ENCODE peak calls at places on chromosomes 16 and 17, in six cellular contexts. K is tibial nerve, M is esophagus muscularis mucosa, P is stomach, F is ovary, E is A549. C is an unnamed sample.

GRCh38 chr16:27852681-27853080 is 210.8 kb downstream of the GSG1L start:
- DNase-seq in F (no peak), M (no peak), K (no peak), P (no peak), E (no peak), C (no peak)

GRCh38 chr17:44587339-44587738 is 30.1 kb downstream of the FZD2 start:
- DNase-seq in E (peak; percentile 96), P (peak; percentile 51), F (peak; percentile 44), K (peak; percentile 16), M (no peak), C (no peak)

GRCh38 chr16:84806256-84806889 is 13.4 kb upstream of the CRISPLD2 start:
- DNase-seq in E (peak; percentile 52), P (peak; percentile 42), F (no peak), K (no peak), M (no peak), C (no peak)

GRCh38 chr16:15694499-15694898 is 44.5 kb downstream of the NDE1 start:
- DNase-seq in K (no peak), F (no peak), M (no peak), P (no peak), E (no peak), C (no peak)

GRCh38 chr16:79811541-79811940 is 211.0 kb upstream of the MAF start:
- DNase-seq in F (no peak), P (no peak), K (no peak), E (no peak), M (no peak), C (no peak)

GRCh38 chr17:14048169-14048568 is 21.1 kb upstream of the COX10 start:
- DNase-seq in K (no peak), P (no peak), E (peak; percentile 30), F (no peak), M (no peak), C (no peak)

GRCh38 chr17:78019976-78020716 is 61.6 kb downstream of the TNRC6C start:
- DNase-seq in P (no peak), F (no peak), M (no peak), E (no peak), K (no peak), C (no peak)

GRCh38 chr17:76484228-76484725 is 16.9 kb downstream of the AANAT start:
- DNase-seq in P (no peak), E (no peak), F (no peak), K (no peak), M (no peak), C (no peak)

GRCh38 chr16:87221633-87222032 is 95.6 kb downstream of the C16orf95 start:
- DNase-seq in E (no peak), F (no peak), M (no peak), K (no peak), P (no peak), C (no peak)

GRCh38 chr16:15493416-15494181 is 59.2 kb downstream of the BMERB1 start:
- DNase-seq in F (no peak), E (no peak), M (no peak), P (no peak), K (no peak), C (peak; percentile 53)

GRCh38 chr16:68229431-68230175 is 6.3 kb downstream of the ESRP2 start:
- DNase-seq in K (peak; percentile 57), F (peak; percentile 28), M (no peak), P (peak; percentile 52), E (peak; percentile 58), C (no peak)

GRCh38 chr17:56819431-56820145 is 14.1 kb downstream of the C17orf67 start:
- DNase-seq in M (no peak), P (peak; percentile 76), E (peak; percentile 91), F (peak; percentile 41), K (peak; percentile 90), C (peak; percentile 49)

GRCh38 chr16:85083051-85083639 is 29.1 kb downstream of the CIBAR2 start:
- DNase-seq in F (no peak), M (no peak), E (no peak), P (no peak), K (no peak), C (no peak)

GRCh38 chr16:88479795-88480760 is 27.0 kb downstream of the ZFPM1 start:
- DNase-seq in K (no peak), P (peak; percentile 66), F (no peak), M (no peak), E (no peak), C (no peak)

GRCh38 chr17:82551779-82552457 is 32.4 kb downstream of the FOXK2 start:
- DNase-seq in E (peak; percentile 96), M (peak; percentile 95), F (peak; percentile 72), K (peak; percentile 59), P (peak; percentile 81), C (peak; percentile 84)

GRCh38 chr16:31452631-31453106 is 6.6 kb upstream of the ARMC5 start:
- DNase-seq in E (no peak), M (no peak), P (no peak), F (no peak), K (no peak), C (no peak)

GRCh38 chr17:77363821-77364361 is 223.1 kb downstream of the SEC14L1 start:
- DNase-seq in P (no peak), E (no peak), M (no peak), K (no peak), F (peak; percentile 82), C (peak; percentile 66)

GRCh38 chr17:64709481-64709880 is 47.4 kb upstream of the SMURF2 start:
- DNase-seq in P (no peak), M (no peak), F (no peak), E (no peak), K (no peak), C (no peak)

GRCh38 chr17:72523491-72523890 is 402.7 kb downstream of the SOX9 start:
- DNase-seq in E (no peak), F (no peak), P (no peak), M (no peak), K (no peak), C (no peak)

GRCh38 chr16:66869424-66869823 is 10.9 kb upstream of the PDP2 start:
- DNase-seq in F (no peak), K (no peak), M (no peak), P (no peak), E (no peak), C (no peak)

GRCh38 chr17:35742896-35743477 is 10.1 kb downstream of the GAS2L2 start:
- DNase-seq in M (no peak), K (no peak), P (no peak), F (no peak), E (no peak), C (peak; percentile 61)

GRCh38 chr17:77449908-77450741 is 309.4 kb downstream of the SEC14L1 start:
- DNase-seq in K (peak; percentile 73), M (no peak), F (peak; percentile 97), P (peak; percentile 67), E (peak; percentile 56), C (no peak)

GRCh38 chr17:27609606-27610303 is 21.2 kb upstream of the LGALS9 start:
- DNase-seq in K (no peak), E (peak; percentile 46), P (peak; percentile 74), F (peak; percentile 39), M (no peak), C (no peak)

GRCh38 chr17:70070297-70071027 is 4.6 kb upstream of the KCNJ16 start:
- DNase-seq in M (no peak), F (no peak), E (no peak), P (no peak), K (no peak), C (no peak)

GRCh38 chr17:9108166-9108565 is 86.9 kb downstream of the NTN1 start:
- DNase-seq in K (no peak), E (no peak), P (no peak), F (no peak), M (no peak), C (no peak)

GRCh38 chr16:89155184-89155679 is 16.3 kb upstream of the CDH15 start:
- DNase-seq in F (peak; percentile 73), P (peak; percentile 59), M (peak; percentile 94), K (peak; percentile 73), E (no peak), C (no peak)

GRCh38 chr17:67488161-67488560 is 111.1 kb downstream of the PITPNC1 start:
- DNase-seq in P (no peak), K (no peak), F (no peak), E (no peak), M (no peak), C (peak; percentile 68)

GRCh38 chr17:3848229-3848628 is 2.2 kb upstream of the NCBP3 start:
- DNase-seq in K (no peak), E (no peak), M (no peak), F (no peak), P (no peak), C (peak; percentile 35)

GRCh38 chr16:57645691-57646387 is 17.4 kb downstream of the ADGRG1 start:
- DNase-seq in F (no peak), K (no peak), P (no peak), M (no peak), E (no peak), C (no peak)

GRCh38 chr17:45756266-45756989 is 27.7 kb upstream of the CRHR1 start:
- DNase-seq in M (no peak), K (no peak), P (no peak), F (no peak), E (no peak), C (no peak)
- TF ChIP-seq EP300 in M (no peak), K (no peak), P (no peak), F (no peak), E (no peak), C (no peak)

GRCh38 chr16:61814716-61815347 is 221.4 kb downstream of the CDH8 start:
- DNase-seq in M (no peak), P (no peak), E (no peak), F (no peak), K (no peak), C (no peak)
- TF ChIP-seq POLR2A in M (no peak), P (no peak), E (no peak), F (no peak), K (no peak), C (no peak)

GRCh38 chr17:63405020-63405419 is 41.1 kb downstream of the CYB561 start:
- DNase-seq in K (no peak), M (no peak), F (no peak), E (no peak), P (no peak), C (no peak)
- H3K4me1 ChIP-seq in K (no peaks in the 10 kb centered on the region), M (no peaks in the 10 kb centered on the region), F (peaks cover 7% of the 10 kb centered on the region), E (no peaks in the 10 kb centered on the region), P (no peaks in the 10 kb centered on the region), C (no peaks in the 10 kb centered on the region)

GRCh38 chr16:52467753-52468152 is 79.2 kb downstream of the TOX3 start:
- DNase-seq in F (no peak), E (no peak), P (no peak), K (no peak), M (no peak), C (no peak)

GRCh38 chr16:52470601-52471000 is 76.3 kb downstream of the TOX3 start:
- DNase-seq in M (no peak), F (no peak), P (no peak), E (no peak), K (no peak), C (no peak)

GRCh38 chr16:52469775-52470174 is 77.2 kb downstream of the TOX3 start:
- DNase-seq in M (no peak), K (no peak), P (no peak), F (no peak), E (peak; percentile 4), C (no peak)

GRCh38 chr16:52466998-52467397 is 79.9 kb downstream of the TOX3 start:
- DNase-seq in K (no peak), F (no peak), M (no peak), P (no peak), E (no peak), C (no peak)

DNA sequence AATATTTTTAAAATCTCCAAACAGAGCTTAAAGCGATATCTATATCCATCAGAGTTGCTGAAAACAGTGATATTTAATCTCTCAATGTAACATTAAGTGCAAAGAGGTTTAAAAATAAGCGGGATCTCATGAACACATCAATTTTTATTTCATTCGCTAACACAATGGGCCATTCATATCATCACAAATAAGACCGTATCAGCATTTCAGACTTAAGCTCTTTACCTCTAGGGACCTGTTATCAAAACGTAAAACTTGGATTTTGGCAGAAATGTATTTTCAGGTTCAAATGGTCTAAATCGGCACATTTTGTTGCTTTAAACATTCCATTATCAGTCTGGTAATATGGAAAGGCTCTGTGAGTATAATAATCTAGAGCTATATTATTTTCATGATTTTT is 77.9 kb downstream of the TOX3 start:
- DNase-seq in K (no peak), P (no peak), F (no peak), E (no peak), M (no peak), C (no peak)
- TF ChIP-seq EP300 in K (no peak), P (no peak), F (no peak), E (no peak), M (no peak), C (no peak)

C was measured in suprapubic skin.